ENCODE peak calls at places on chromosomes 3 and 15, in seven cellular contexts. T, R, Q, S, M, J and W are unnamed samples.
A peak's percentile ranks its signal among the peaks of the same experiment; 100 is the strongest.

GRCh38 chr3:127077068-127077467 is 94.2 kb downstream of the PLXNA1 start:
- DNase-seq in T (no peak), R (no peak), Q (no peak), S (no peak), M (no peak), J (no peak), W (peak; percentile 69)

GRCh38 chr15:85118581-85118980 is 136.9 kb downstream of the PDE8A start:
- DNase-seq in T (no peak), R (no peak), Q (no peak), S (no peak), M (no peak), J (no peak), W (no peak)

GRCh38 chr15:57821826-57822225 is 115.3 kb downstream of the POLR2M start:
- DNase-seq in T (no peak), R (no peak), Q (no peak), S (no peak), M (no peak), J (no peak), W (no peak)

GRCh38 chr15:76340802-76341365 is 4.3 kb downstream of the ISL2 start:
- DNase-seq in T (peak; percentile 39), R (no peak), Q (peak; percentile 83), S (no peak), M (no peak), J (no peak), W (no peak)

GRCh38 chr15:83018477-83018876 is 7.0 kb upstream of the C15orf40 start:
- DNase-seq in T (no peak), R (no peak), Q (no peak), S (no peak), M (no peak), J (no peak), W (no peak)

GRCh38 chr3:59818033-59818936 is 768.5 kb upstream of the CFAP20DC start:
- DNase-seq in T (peak; percentile 49), R (peak; percentile 88), Q (peak; percentile 10), S (peak; percentile 93), M (no peak), J (peak; percentile 31), W (peak; percentile 69)

GRCh38 chr15:68817304-68818087 is 3.2 kb downstream of the ANP32A start:
- DNase-seq in T (peak; percentile 71), R (no peak), Q (peak; percentile 81), S (peak; percentile 79), M (peak; percentile 76), J (peak; percentile 60), W (peak; percentile 89)

GRCh38 chr15:57118013-57118799 is 199.8 kb downstream of the TCF12 start:
- DNase-seq in T (no peak), R (no peak), Q (no peak), S (peak; percentile 55), M (no peak), J (no peak), W (no peak)

GRCh38 chr3:196138927-196139680 is 57.2 kb upstream of the TFRC start:
- DNase-seq in T (no peak), R (no peak), Q (no peak), S (no peak), M (peak; percentile 72), J (no peak), W (no peak)

GRCh38 chr15:66067687-66068086 is 185.9 kb downstream of the MEGF11 start:
- DNase-seq in T (no peak), R (no peak), Q (peak; percentile 67), S (no peak), M (peak; percentile 83), J (no peak), W (no peak)

GRCh38 chr3:112974894-112975293 is at the start of gene CD200R1:
- DNase-seq in T (no peak), R (no peak), Q (no peak), S (no peak), M (no peak), J (no peak), W (no peak)

GRCh38 chr15:90952901-90953677 is 1.6 kb upstream of the RCCD1 start:
- DNase-seq in T (no peak), R (no peak), Q (no peak), S (no peak), M (peak; percentile 49), J (no peak), W (no peak)

GRCh38 chr3:127697531-127698240 is 24.9 kb downstream of the ABTB1 start:
- DNase-seq in T (peak; percentile 75), R (no peak), Q (peak; percentile 80), S (peak; percentile 84), M (peak; percentile 87), J (peak; percentile 28), W (peak; percentile 69)

GRCh38 chr15:90681480-90681879 is 35.7 kb upstream of the BLM start:
- DNase-seq in T (no peak), R (no peak), Q (no peak), S (peak; percentile 75), M (peak; percentile 2), J (no peak), W (peak; percentile 31)

GRCh38 chr3:94647131-94647530 is 584.3 kb downstream of the NSUN3 start:
- DNase-seq in T (no peak), R (no peak), Q (no peak), S (no peak), M (no peak), J (no peak), W (no peak)

GRCh38 chr3:94645790-94646189 is 582.9 kb downstream of the NSUN3 start:
- DNase-seq in T (no peak), R (no peak), Q (no peak), S (no peak), M (no peak), J (no peak), W (no peak)

DNA sequence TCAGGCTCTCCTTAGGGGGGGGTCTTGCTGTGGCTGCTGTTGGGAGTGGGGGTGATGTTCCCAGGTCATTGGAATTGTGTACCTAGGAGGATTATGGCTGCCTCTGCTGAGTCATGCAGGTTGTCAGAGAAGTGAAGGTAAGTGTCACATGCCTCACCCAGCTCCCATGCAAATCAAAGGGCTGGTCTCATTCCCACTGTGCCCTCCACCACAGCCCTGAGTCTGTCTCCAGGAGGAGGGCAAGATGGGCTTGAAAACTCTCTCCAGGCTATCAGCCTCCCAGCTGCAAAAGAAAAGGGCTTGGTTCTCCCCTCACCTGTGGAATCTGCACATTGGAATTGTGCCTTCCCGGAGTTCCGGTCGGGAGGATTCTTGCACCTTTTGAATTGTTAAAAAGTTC is 580.5 kb downstream of the NSUN3 start:
- DNase-seq in T (no peak), R (no peak), Q (no peak), S (no peak), M (no peak), J (no peak), W (no peak)
- H3K4me3 ChIP-seq in T (no peak overlapping the region), R (no peak overlapping the region), Q (no peak overlapping the region), S (no peak overlapping the region), M (no peak overlapping the region), J (no peak overlapping the region), W (no peak overlapping the region)

GRCh38 chr15:64288577-64288976 is 67.4 kb downstream of the CSNK1G1 start:
- DNase-seq in T (no peak), R (no peak), Q (no peak), S (peak; percentile 86), M (no peak), J (no peak), W (no peak)
- H3K4me3 ChIP-seq in T (no peak overlapping the region), R (no peak overlapping the region), Q (no peak overlapping the region), S (no peak overlapping the region), M (no peak overlapping the region), J (no peak overlapping the region), W (no peak overlapping the region)

GRCh38 chr15:63192604-63193206 is 3.3 kb downstream of the RAB8B start:
- DNase-seq in T (no peak), R (no peak), Q (no peak), S (no peak), M (no peak), J (no peak), W (no peak)

GRCh38 chr15:63189955-63190691 is 717 bp downstream of the RAB8B start:
- DNase-seq in T (no peak), R (no peak), Q (peak; percentile 47), S (no peak), M (peak; percentile 44), J (no peak), W (no peak)

GRCh38 chr15:63191895-63192603 is 2.6 kb downstream of the RAB8B start:
- DNase-seq in T (no peak), R (no peak), Q (no peak), S (no peak), M (no peak), J (no peak), W (no peak)

GRCh38 chr15:63188937-63189871 is at the start of gene RAB8B:
- DNase-seq in T (peak; percentile 100), R (peak; percentile 58), Q (peak; percentile 100), S (peak; percentile 95), M (peak; percentile 98), J (peak; percentile 87), W (peak; percentile 99)

GRCh38 chr15:63190993-63191392 is 1.6 kb downstream of the RAB8B start:
- DNase-seq in T (no peak), R (no peak), Q (no peak), S (no peak), M (no peak), J (no peak), W (no peak)
- H3K4me3 ChIP-seq in T (no peak overlapping the region), R (peak overlapping the region; percentile 88), Q (peak overlapping the region; percentile 98), S (peak overlapping the region; percentile 95), M (no peak overlapping the region), J (peak overlapping the region; percentile 68), W (peak overlapping the region; percentile 66)

GRCh38 chr3:13294442-13295351 is 125.4 kb downstream of the NUP210 start:
- DNase-seq in T (no peak), R (no peak), Q (no peak), S (no peak), M (no peak), J (no peak), W (peak; percentile 42)

GRCh38 chr3:13290941-13291340 is 129.2 kb downstream of the NUP210 start:
- DNase-seq in T (no peak), R (no peak), Q (no peak), S (no peak), M (no peak), J (no peak), W (no peak)

GRCh38 chr3:13288732-13289718 is 131.1 kb downstream of the NUP210 start:
- DNase-seq in T (no peak), R (no peak), Q (no peak), S (peak; percentile 7), M (no peak), J (no peak), W (peak; percentile 40)

GRCh38 chr3:13289771-13290285 is 130.3 kb downstream of the NUP210 start:
- DNase-seq in T (no peak), R (no peak), Q (no peak), S (no peak), M (no peak), J (no peak), W (peak; percentile 59)

GRCh38 chr3:13292371-13292770 is 127.8 kb downstream of the NUP210 start:
- DNase-seq in T (no peak), R (no peak), Q (no peak), S (no peak), M (no peak), J (no peak), W (no peak)
- H3K4me3 ChIP-seq in T (no peak overlapping the region), R (no peak overlapping the region), Q (no peak overlapping the region), S (no peak overlapping the region), M (no peak overlapping the region), J (no peak overlapping the region), W (no peak overlapping the region)